ENCODE peak calls at places on chromosome 21, in seven cellular contexts. C is gastrocnemius medialis, X is heart left ventricle, Q is progenitor cell of endocrine pancreas, D is GM12865, N is NB4, P is fibroblast of lung. L is an unnamed sample.

GRCh38 chr21:18369115-18369514 is 34.5 kb downstream of the TMPRSS15 start:
- DNase-seq in X (no peak), D (peak), Q (no peak), C (no peak), N (peak), P (peak), L (no peak)

GRCh38 chr21:25561668-25562641 is 45.3 kb downstream of the MRPL39 start:
- DNase-seq in X (peak), Q (peak), N (peak), D (peak), C (peak), P (peak), L (no peak)

GRCh38 chr21:42731264-42732032 is 78.0 kb downstream of the PDE9A start:
- DNase-seq in D (no peak), X (no peak), N (no peak), C (no peak), Q (no peak), P (no peak), L (no peak)

GRCh38 chr21:34690793-34691175 is 22.0 kb downstream of the CLIC6 start:
- DNase-seq in X (no peak), P (no peak), N (no peak), Q (no peak), D (no peak), C (peak), L (no peak)

GRCh38 chr21:15549671-15550070 is 180.1 kb upstream of the USP25 start:
- DNase-seq in C (no peak), N (no peak), X (no peak), P (no peak), Q (no peak), D (no peak), L (no peak)

GRCh38 chr21:24093032-24093431 is 1514.2 kb downstream of the MRPL39 start:
- DNase-seq in Q (no peak), N (no peak), X (no peak), D (no peak), C (no peak), P (no peak), L (no peak)

GRCh38 chr21:42974832-42975820 is 764 bp downstream of the PKNOX1 start:
- DNase-seq in D (peak), Q (peak), X (peak), C (peak), N (peak), P (peak), L (peak)

GRCh38 chr21:39696620-39697019 is 48.4 kb upstream of the IGSF5 start:
- DNase-seq in Q (no peak), X (no peak), P (peak), N (no peak), C (no peak), D (no peak), L (no peak)

GRCh38 chr21:43333301-43334062 is 93.4 kb downstream of the SIK1 start:
- DNase-seq in D (no peak), X (peak), N (no peak), C (no peak), P (peak), Q (peak), L (no peak)

GRCh38 chr21:25750085-25750484 is 15.3 kb downstream of the GABPA start:
- DNase-seq in D (no peak), X (no peak), P (no peak), N (peak), Q (no peak), C (no peak), L (no peak)

GRCh38 chr21:35020446-35020845 is 28.7 kb downstream of the RUNX1 start:
- DNase-seq in N (no peak), X (no peak), P (no peak), C (no peak), D (no peak), Q (no peak), L (peak)

GRCh38 chr21:42243026-42243425 is 24.1 kb downstream of the ABCG1 start:
- DNase-seq in D (no peak), P (no peak), X (no peak), Q (no peak), C (no peak), N (no peak), L (no peak)

GRCh38 chr21:42564561-42564971 is 50.9 kb downstream of the SLC37A1 start:
- DNase-seq in X (peak), P (no peak), Q (no peak), N (no peak), C (no peak), D (no peak), L (peak)

GRCh38 chr21:43728467-43729390 is 9.8 kb downstream of the PDXK start:
- DNase-seq in N (peak), Q (peak), C (peak), D (peak), P (peak), X (peak), L (peak)

GRCh38 chr21:30718239-30718909 is at the start of gene KRTAP21-3:
- DNase-seq in X (no peak), P (no peak), N (peak), Q (no peak), C (no peak), D (peak), L (no peak)

GRCh38 chr21:30336596-30336995 is 898 bp downstream of the KRTAP27-1 start:
- DNase-seq in N (no peak), D (no peak), Q (no peak), C (no peak), X (no peak), P (no peak), L (no peak)

GRCh38 chr21:31222142-31222541 is 121.9 kb downstream of the TIAM1 start:
- DNase-seq in P (peak), X (no peak), D (no peak), C (no peak), Q (no peak), N (no peak), L (no peak)

GRCh38 chr21:31456201-31456600 is 112.1 kb upstream of the TIAM1 start:
- DNase-seq in Q (no peak), P (no peak), C (no peak), D (no peak), X (no peak), N (no peak), L (no peak)

GRCh38 chr21:43720539-43721224 is 1.8 kb downstream of the PDXK start:
- DNase-seq in Q (no peak), D (no peak), X (no peak), P (no peak), N (peak), C (no peak), L (no peak)

GRCh38 chr21:42474043-42474831 is 21.8 kb downstream of the RSPH1 start:
- DNase-seq in D (peak), X (no peak), Q (no peak), C (no peak), N (no peak), P (no peak), L (peak)

GRCh38 chr21:43644609-43645008 is 14.7 kb downstream of the HSF2BP start:
- DNase-seq in P (peak), N (no peak), X (no peak), C (no peak), Q (no peak), D (no peak), L (peak)

GRCh38 chr21:31665397-31665796 is 5.9 kb downstream of the SOD1 start:
- DNase-seq in D (no peak), C (no peak), N (peak), P (no peak), X (no peak), Q (no peak), L (no peak)

GRCh38 chr21:30680586-30680985 is 37.9 kb downstream of the KRTAP20-3 start:
- DNase-seq in D (no peak), N (no peak), Q (no peak), X (no peak), P (no peak), C (no peak), L (no peak)

GRCh38 chr21:31221051-31221450 is 123.0 kb downstream of the TIAM1 start:
- DNase-seq in D (peak), C (no peak), N (no peak), P (no peak), Q (no peak), X (no peak), L (no peak)

GRCh38 chr21:34994646-34995631 is 54.2 kb downstream of the RUNX1 start:
- DNase-seq in C (no peak), N (peak), D (no peak), X (no peak), P (no peak), Q (no peak), L (peak)

GRCh38 chr21:14722841-14723483 is 176.8 kb upstream of the SAMSN1 start:
- DNase-seq in C (no peak), P (no peak), N (no peak), Q (no peak), D (no peak), X (no peak), L (no peak)

GRCh38 chr21:15617968-15618367 is 111.8 kb upstream of the USP25 start:
- DNase-seq in Q (no peak), C (no peak), X (no peak), N (no peak), P (peak), D (no peak), L (no peak)

GRCh38 chr21:43268804-43269186 is 100.0 kb downstream of the CRYAA start:
- DNase-seq in X (peak), Q (no peak), D (no peak), N (no peak), P (no peak), C (no peak), L (no peak)

GRCh38 chr21:25791321-25791720 is 56.5 kb downstream of the GABPA start:
- DNase-seq in P (no peak), X (no peak), N (no peak), D (no peak), C (no peak), Q (no peak), L (no peak)

GRCh38 chr21:24994717-24995116 is 612.6 kb downstream of the MRPL39 start:
- DNase-seq in X (no peak), C (no peak), D (peak), N (no peak), Q (no peak), P (no peak), L (no peak)

GRCh38 chr21:41318218-41318617 is 1.6 kb downstream of the FAM3B start:
- DNase-seq in D (no peak), C (no peak), X (no peak), Q (no peak), P (no peak), N (no peak), L (no peak)

GRCh38 chr21:41866274-41866809 is 12.8 kb downstream of the PRDM15 start:
- DNase-seq in C (no peak), P (no peak), D (no peak), X (no peak), N (no peak), Q (no peak), L (no peak)

GRCh38 chr21:14737278-14737677 is 191.2 kb upstream of the SAMSN1 start:
- DNase-seq in P (no peak), X (no peak), N (no peak), Q (no peak), D (peak), C (no peak), L (no peak)

GRCh38 chr21:42688226-42688840 is 34.9 kb downstream of the PDE9A start:
- DNase-seq in X (peak), Q (no peak), D (no peak), C (no peak), N (no peak), P (no peak), L (no peak)

GRCh38 chr21:15604424-15604823 is 125.4 kb upstream of the USP25 start:
- DNase-seq in D (no peak), C (no peak), X (no peak), P (peak), Q (no peak), N (no peak), L (peak)

GRCh38 chr21:19853709-19854575 is 1144.3 kb upstream of the NCAM2 start:
- DNase-seq in P (no peak), X (peak), Q (no peak), D (peak), N (no peak), C (no peak), L (no peak)

GRCh38 chr21:39346671-39347327 is 2.1 kb downstream of the HMGN1 start:
- DNase-seq in X (no peak), C (no peak), N (no peak), D (no peak), P (no peak), Q (no peak), L (no peak)

GRCh38 chr21:16124397-16125130 is 394.8 kb downstream of the USP25 start:
- DNase-seq in C (no peak), X (no peak), N (no peak), P (peak), D (no peak), Q (no peak), L (peak)

GRCh38 chr21:33651965-33652680 is 9.8 kb downstream of the ITSN1 start:
- DNase-seq in N (no peak), X (no peak), P (no peak), Q (no peak), D (no peak), C (no peak), L (no peak)
- TF ChIP-seq CTCF in N (no peak), X (no peak), P (no peak), Q (no peak), D (no peak), C (no peak), L (no peak)

GRCh38 chr21:17146426-17146825 is 366.4 kb upstream of the CXADR start:
- DNase-seq in C (no peak), D (no peak), P (no peak), Q (no peak), X (no peak), N (no peak), L (no peak)
- TF ChIP-seq CTCF in C (no peak), D (no peak), P (no peak), Q (no peak), X (no peak), N (no peak), L (no peak)

GRCh38 chr21:28337319-28337718 is 655.4 kb downstream of the LTN1 start:
- DNase-seq in X (no peak), D (peak), Q (no peak), N (peak), C (no peak), P (peak), L (no peak)

GRCh38 chr21:28333455-28334108 is 659.1 kb downstream of the LTN1 start:
- DNase-seq in N (no peak), P (peak), X (no peak), D (no peak), C (no peak), Q (no peak), L (no peak)

GRCh38 chr21:28334407-28334806 is 658.3 kb downstream of the LTN1 start:
- DNase-seq in C (no peak), Q (no peak), N (no peak), X (no peak), D (peak), P (no peak), L (no peak)

GRCh38 chr21:28338906-28339305 is 653.8 kb downstream of the LTN1 start:
- DNase-seq in P (no peak), Q (no peak), N (no peak), D (no peak), X (no peak), C (no peak), L (no peak)

GRCh38 chr21:28336299-28336698 is 656.4 kb downstream of the LTN1 start:
- DNase-seq in Q (no peak), P (peak), X (no peak), N (peak), C (no peak), D (peak), L (no peak)
- TF ChIP-seq CTCF in Q (peak), P (peak), X (peak), N (no peak), C (peak), D (no peak), L (no peak)

DNA sequence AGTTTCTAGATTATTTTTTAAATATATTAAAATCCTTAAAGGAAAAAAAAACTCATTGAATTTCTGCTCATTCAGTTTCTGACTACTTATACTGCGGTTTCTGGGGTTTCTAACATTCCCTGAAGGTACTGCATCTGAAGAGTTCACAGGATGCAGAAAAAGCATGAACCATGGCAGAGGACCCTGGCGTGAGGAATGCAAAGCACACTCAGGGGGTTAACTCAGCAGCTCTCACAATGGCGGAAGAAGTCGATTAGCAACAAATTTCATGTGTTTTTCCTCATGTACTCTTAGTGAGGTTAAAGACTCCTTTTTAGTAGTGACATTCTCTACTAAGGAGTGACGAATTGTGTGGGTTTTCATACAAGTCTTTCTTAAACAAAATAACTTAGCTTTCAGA is 975.6 kb downstream of the NCAM2 start:
- DNase-seq in N (no peak), Q (no peak), C (no peak), X (no peak), P (peak), D (no peak), L (no peak)
- TF ChIP-seq CTCF in N (no peak), Q (peak), C (no peak), X (no peak), P (no peak), D (no peak), L (no peak)

DNA sequence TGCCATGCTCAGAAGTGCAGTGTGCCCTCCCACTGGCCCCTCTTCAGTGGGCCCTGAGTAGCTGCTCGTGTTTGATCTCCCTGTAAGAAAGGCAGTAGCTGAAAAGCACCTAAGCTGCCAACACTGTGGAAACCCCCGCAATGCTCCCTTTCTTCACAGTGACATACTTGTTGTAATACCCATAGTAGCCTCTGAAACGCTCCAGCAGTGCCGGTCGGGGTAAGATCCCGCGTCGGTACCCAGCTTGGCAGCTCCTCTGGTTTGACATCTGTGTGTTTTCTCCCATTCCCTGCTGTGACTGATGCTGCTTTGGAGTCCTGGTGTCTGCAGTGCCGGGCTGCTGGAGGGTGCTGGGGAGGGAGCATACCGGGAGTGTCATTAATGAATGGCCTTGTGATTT is 3.6 kb downstream of the CHAF1B start:
- DNase-seq in X (no peak), C (peak), P (peak), D (peak), Q (no peak), N (no peak), L (no peak)
- TF ChIP-seq CTCF in X (no peak), C (peak), P (no peak), D (peak), Q (peak), N (no peak), L (no peak)

GRCh38 chr21:44875341-44875740 is 1.9 kb upstream of the PTTG1IP start:
- DNase-seq in Q (no peak), N (peak), C (no peak), P (peak), D (peak), X (no peak), L (no peak)
- TF ChIP-seq CTCF in Q (no peak), N (no peak), C (no peak), P (no peak), D (no peak), X (no peak), L (no peak)

GRCh38 chr21:37671381-37671780 is 244.9 kb downstream of the KCNJ6 start:
- DNase-seq in X (no peak), D (no peak), Q (no peak), P (no peak), N (no peak), C (no peak), L (no peak)
- TF ChIP-seq CTCF in X (no peak), D (no peak), Q (no peak), P (no peak), N (no peak), C (no peak), L (no peak)

DNA sequence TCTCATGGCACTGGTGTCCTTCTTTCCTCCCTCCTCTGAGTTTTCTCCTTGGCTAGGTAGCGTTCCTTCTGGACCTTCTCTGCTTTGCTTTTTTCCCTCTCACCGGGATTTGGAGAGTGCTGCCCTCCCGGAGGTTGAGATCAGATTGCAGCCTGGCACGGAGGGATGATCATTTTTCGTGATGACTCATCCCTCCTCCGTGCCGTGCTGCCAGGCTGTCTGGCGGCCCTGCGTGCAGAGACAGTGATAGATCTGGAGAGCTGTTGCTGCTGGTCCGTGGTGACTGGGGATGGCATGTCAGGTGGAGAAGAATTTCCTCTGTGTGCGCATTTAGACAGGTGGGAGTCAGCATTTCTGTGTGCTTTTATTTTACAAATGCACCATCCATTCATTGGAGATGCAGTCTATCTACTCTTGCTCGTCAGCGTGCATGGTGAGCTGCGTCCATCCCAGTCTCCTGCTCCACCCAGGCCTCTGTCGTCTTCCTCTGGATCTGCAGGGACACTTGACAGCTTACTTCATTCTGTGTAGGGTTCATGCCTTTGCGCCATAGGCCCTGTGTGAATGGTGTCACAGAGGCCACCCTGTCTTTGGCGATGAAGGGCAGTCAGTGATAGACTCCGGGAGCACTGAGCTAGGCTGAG is 104.4 kb downstream of the PCBP3 start:
- DNase-seq in D (no peak), P (peak), C (peak), Q (no peak), X (no peak), N (no peak), L (no peak)
- TF ChIP-seq CTCF in D (no peak), P (no peak), C (no peak), Q (no peak), X (no peak), N (no peak), L (no peak)